ENCODE peak calls at places on chromosomes 13 and 19, in four cellular contexts. One of them, this sample, is unnamed.

GRCh38 chr13:102945324-102945815 is 99.5 kb downstream of the ERCC5 start:
- DNase-seq in HepG2: no peak
- DNase-seq in K562: no peak
- DNase-seq in GM12878: no peak
- DNase-seq in this sample: no peak

GRCh38 chr13:80921556-80921955 is 580.6 kb upstream of the SPRY2 start:
- DNase-seq in HepG2: no peak
- DNase-seq in K562: no peak
- DNase-seq in GM12878: no peak
- DNase-seq in this sample: no peak

GRCh38 chr19:44644391-44645016 is 794 bp downstream of the PVR start:
- DNase-seq in GM12878: no peak
- DNase-seq in HepG2: peak
- DNase-seq in K562: peak
- DNase-seq in this sample: peak

GRCh38 chr13:49635599-49636433 is 7.5 kb downstream of the ARL11 start:
- DNase-seq in GM12878: peak
- DNase-seq in K562: no peak
- DNase-seq in HepG2: peak
- DNase-seq in this sample: no peak

GRCh38 chr19:3019211-3019854 is 9.7 kb downstream of the TLE2 start:
- DNase-seq in GM12878: no peak
- DNase-seq in K562: no peak
- DNase-seq in HepG2: no peak
- DNase-seq in this sample: no peak

GRCh38 chr19:49441960-49442350 is 628 bp upstream of the SLC17A7 start:
- DNase-seq in GM12878: no peak
- DNase-seq in HepG2: no peak
- DNase-seq in K562: no peak
- DNase-seq in this sample: no peak

GRCh38 chr19:18475762-18476331 is 37.9 kb upstream of the ISYNA1 start:
- DNase-seq in GM12878: no peak
- DNase-seq in HepG2: peak
- DNase-seq in K562: no peak
- DNase-seq in this sample: no peak

GRCh38 chr19:6118043-6118442 is 7.7 kb upstream of the RFX2 start:
- DNase-seq in K562: no peak
- DNase-seq in GM12878: no peak
- DNase-seq in HepG2: no peak
- DNase-seq in this sample: no peak

GRCh38 chr19:56917998-56918397 is 77.5 kb upstream of the PEG3 start:
- DNase-seq in HepG2: peak
- DNase-seq in K562: no peak
- DNase-seq in GM12878: no peak
- DNase-seq in this sample: no peak

GRCh38 chr19:44476559-44477408 is 23.5 kb downstream of the ZNF180 start:
- DNase-seq in GM12878: no peak
- DNase-seq in HepG2: peak
- DNase-seq in K562: peak
- DNase-seq in this sample: no peak

GRCh38 chr19:38047048-38047435 is 140.0 kb downstream of the SIPA1L3 start:
- DNase-seq in GM12878: no peak
- DNase-seq in K562: no peak
- DNase-seq in HepG2: no peak
- DNase-seq in this sample: no peak

DNA sequence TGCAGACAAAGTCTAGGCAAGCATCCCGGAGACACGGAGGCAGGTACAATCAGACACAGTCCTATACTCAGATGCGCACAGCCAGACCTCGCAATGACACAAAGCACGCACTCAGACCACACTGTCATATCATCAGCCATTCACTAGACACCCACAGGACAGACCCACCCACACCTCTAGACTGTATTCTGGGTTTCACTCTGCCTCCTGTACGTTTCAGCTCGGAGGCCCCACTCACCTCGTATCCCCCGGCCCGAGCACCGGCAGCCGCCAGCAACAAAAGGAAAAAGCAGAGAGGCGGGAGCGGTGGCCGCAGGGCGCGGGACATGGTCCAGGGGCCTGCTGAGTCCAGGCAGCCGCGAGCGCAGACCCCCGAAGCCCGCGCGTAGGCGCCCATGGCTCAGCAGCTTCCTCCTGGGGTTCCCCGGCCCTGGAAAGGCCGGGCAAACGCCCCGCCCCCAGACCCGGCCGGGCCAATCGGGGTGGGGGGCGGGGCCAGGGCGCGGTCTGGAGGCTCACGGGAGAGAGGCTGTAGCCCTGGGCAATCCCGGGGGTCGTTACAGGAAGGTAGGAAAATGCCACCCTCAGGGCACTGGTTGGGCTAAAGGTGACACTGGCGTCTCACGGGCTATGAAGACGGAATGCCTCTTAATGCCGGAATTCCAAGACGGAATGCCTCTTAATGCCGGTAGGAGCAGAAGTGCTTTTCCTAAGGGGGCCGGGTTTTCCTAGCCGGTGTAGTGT is at the start of the genes MAN2B1 and WDR83:
- DNase-seq in K562: peak
- DNase-seq in GM12878: no peak
- DNase-seq in HepG2: peak
- DNase-seq in this sample: peak
- TF ChIP-seq ATF3 in K562: no peak
- TF ChIP-seq ATF3 in GM12878: peak
- TF ChIP-seq ATF3 in HepG2: no peak
- TF ChIP-seq ATF3 in this sample: no peak

DNA sequence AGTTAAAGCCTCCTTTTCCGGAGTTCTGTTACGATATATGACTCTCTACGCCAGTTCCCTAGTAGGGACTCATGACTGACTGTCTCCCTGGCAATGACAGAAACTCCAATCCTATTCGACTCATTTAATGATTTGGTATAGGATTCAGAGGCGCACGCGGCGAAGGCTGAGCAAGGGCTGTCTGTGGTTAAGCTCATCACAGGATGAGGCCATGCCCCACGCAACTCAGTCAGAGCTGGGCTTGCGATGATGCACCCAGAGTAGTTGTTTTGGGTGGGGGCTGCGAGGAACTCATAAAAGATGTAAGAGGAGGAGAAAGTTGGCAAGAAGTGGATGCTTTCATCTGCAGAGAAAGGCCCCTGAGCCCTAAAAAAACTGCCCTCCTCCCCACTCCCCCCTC is 468 bp upstream of the SERTM1 start:
- DNase-seq in GM12878: no peak
- DNase-seq in K562: no peak
- DNase-seq in HepG2: no peak
- DNase-seq in this sample: no peak
- TF ChIP-seq ESRRA in GM12878: no peak
- TF ChIP-seq ESRRA in K562: no peak
- TF ChIP-seq ESRRA in HepG2: no peak
- TF ChIP-seq ESRRA in this sample: no peak

DNA sequence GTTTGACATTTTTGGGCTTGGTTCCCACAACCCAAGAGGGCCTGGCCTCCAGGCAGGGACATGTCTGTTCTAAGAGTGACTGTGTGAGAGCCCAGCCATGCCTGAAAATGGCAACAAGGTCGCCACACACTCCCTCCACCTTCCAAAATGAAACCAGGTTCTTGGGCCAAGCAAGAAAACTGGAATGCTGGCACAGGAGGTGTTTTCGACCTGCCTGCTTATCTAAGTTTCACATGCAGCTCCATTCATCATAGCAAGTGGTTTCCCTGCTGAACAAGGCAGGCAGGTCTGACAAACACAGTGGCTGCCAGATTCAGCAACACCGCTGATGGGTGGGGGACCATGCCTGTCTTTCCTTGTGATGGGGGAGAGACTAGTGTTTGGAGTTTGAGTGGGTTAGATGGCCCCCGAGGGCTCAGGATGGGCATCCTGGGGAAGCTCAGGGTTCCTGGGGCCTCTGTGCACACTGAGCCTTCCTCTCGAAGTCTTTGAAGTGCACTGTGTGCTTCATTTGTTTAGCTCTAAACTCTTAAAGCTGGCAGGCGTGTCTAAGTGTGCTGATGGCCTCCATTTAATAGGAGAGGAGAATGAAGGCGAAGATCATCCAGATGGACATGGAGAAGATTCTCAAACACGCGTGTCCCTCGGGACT is 17.9 kb upstream of the GAS6 start:
- DNase-seq in GM12878: no peak
- DNase-seq in HepG2: no peak
- DNase-seq in K562: no peak
- DNase-seq in this sample: no peak
- TF ChIP-seq CBFB in GM12878: no peak
- TF ChIP-seq CBFB in HepG2: no peak
- TF ChIP-seq CBFB in K562: no peak
- TF ChIP-seq CBFB in this sample: no peak

DNA sequence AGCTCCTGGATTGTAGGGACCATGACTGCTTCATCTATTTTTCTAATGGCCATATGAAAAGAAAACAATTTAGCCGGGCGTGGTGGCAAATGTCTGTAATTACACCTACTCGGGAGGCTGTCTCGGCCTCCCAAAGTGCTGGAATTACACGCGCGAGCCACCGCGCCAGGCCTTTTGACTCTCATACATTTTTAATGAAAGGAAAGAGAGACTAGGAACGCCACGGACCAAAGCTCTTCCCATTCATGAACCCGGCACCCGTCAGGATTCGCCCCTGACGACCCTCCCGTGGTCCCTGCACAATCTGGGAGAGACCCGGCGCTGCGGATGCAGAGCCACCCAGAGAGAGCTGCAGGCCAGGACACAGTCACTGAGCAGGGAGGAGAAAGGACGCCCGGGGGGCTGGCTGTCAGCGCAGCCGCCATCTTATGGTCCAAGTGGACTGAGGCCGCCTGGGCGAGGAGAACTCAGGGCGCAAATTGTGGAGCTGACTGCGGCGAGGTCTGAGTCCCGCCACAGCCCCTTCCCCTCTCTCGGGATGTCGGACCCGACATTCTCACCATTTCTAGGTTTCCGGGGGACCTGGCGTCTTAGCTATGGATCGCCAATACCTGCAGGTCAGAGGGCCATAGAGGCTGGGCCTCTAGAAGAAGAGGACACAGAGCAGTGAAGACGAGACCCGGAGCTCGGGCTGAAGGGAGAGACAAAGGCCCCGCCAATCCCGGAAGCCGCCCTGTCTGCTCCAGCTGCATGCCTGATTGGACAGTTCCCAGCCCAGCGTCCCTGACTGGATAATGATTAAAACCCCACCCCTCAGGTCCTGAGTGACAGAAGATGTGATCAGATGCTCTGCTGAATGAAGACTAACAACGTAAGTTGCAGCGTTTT is at the start of gene ZNF681:
- DNase-seq in HepG2: no peak
- DNase-seq in GM12878: peak
- DNase-seq in K562: peak
- DNase-seq in this sample: peak
- TF ChIP-seq ATF3 in HepG2: no peak
- TF ChIP-seq ATF3 in GM12878: no peak
- TF ChIP-seq ATF3 in K562: no peak
- TF ChIP-seq ATF3 in this sample: no peak

DNA sequence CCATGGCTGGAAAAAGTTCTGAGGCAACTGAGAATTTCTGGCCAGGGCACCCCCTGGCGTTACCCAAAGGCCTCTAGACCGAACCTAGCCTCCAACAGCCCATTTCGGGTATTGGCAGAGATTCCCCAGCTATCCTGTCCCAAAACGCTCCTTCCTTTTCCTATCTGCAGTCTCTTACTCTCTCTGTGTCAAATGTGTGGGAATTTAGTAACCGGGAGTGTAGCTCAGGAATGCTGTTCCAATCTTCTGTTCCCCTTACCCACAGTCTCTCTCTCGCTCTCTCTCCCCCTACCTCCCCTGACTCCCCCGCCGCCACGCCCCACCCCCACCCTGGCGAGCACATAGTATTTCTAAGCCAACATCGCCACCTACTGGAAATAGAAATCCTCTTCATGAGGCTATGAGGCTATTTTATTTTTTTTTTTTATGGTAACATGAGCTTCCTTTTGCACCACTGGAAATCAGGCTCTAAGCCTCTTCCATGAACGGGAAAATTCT is 27.0 kb downstream of the OXGR1 start:
- DNase-seq in GM12878: no peak
- DNase-seq in K562: peak
- DNase-seq in HepG2: peak
- DNase-seq in this sample: no peak
- TF ChIP-seq ESRRA in GM12878: no peak
- TF ChIP-seq ESRRA in K562: no peak
- TF ChIP-seq ESRRA in HepG2: no peak
- TF ChIP-seq ESRRA in this sample: no peak

GRCh38 chr13:26344980-26345379 is 91.1 kb downstream of the CDK8 start:
- DNase-seq in GM12878: no peak
- DNase-seq in HepG2: no peak
- DNase-seq in K562: no peak
- DNase-seq in this sample: no peak
- TF ChIP-seq CBFB in GM12878: no peak
- TF ChIP-seq CBFB in HepG2: no peak
- TF ChIP-seq CBFB in K562: no peak
- TF ChIP-seq CBFB in this sample: no peak

DNA sequence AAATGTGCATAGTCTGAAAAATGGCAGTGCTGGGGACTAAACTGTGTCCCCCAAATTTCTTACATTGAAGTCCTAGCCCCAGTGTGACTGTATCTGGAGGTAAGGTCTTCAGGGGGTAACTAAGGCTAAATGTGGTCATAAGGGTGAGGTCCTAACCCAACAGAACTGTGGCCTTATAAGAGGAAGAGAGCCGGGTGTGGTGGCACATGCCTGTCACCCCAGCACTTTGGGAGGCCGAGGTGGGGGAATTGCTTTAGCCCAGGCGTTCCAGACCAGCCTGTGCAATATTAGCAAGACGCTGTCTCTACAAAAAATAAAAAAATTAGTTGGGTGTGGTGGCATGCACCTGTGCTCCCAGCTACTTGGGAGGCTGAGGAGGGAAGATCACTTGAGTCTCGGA is 17.8 kb downstream of the PROZ start:
- DNase-seq in GM12878: no peak
- DNase-seq in K562: no peak
- DNase-seq in HepG2: no peak
- DNase-seq in this sample: no peak
- TF ChIP-seq ATF3 in GM12878: no peak
- TF ChIP-seq ATF3 in K562: no peak
- TF ChIP-seq ATF3 in HepG2: no peak
- TF ChIP-seq ATF3 in this sample: no peak

DNA sequence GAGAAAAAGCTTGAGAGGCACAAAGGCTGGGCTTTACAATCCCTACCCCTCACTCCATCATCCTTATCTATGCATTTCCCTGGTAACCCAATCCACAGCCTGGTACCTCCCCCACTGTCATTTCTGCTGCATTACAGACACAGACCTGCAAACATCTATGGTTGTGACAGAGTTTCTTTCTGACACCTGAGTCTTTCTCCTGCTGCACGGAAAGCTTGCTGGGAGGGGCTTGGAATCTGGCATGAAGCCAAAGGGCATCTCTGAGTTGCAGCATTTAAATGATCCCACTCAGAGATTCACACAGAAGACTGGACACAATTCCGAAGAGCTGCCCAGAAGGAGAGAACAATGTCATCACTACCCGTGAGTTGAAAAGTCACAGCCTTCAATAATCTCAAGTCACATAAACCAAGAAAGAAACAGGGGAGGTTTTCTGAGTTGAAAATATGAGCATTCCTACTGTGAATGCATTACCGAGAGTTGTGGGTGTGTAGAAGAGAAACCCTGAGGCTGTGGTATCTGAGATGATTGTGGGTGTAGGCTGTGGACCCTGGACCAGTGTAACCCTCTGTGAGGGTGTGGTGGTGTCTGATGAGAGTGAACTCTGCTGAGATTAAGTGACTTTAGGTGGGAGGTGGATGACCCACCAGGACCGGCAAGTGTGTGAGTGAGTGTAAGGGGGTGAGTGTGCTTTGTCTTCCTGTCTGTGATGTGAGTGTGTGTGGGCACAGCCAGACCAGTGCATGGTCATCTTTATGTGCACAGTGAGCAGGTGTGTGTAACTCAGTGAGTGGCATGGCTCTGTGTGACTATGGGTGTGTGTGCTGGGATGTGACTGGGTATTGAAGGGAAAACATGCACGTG is at the start of gene LGALS14:
- DNase-seq in HepG2: no peak
- DNase-seq in K562: no peak
- DNase-seq in GM12878: no peak
- DNase-seq in this sample: no peak
- TF ChIP-seq ESRRA in HepG2: no peak
- TF ChIP-seq ESRRA in K562: no peak
- TF ChIP-seq ESRRA in GM12878: no peak
- TF ChIP-seq ESRRA in this sample: no peak